ENCODE peak calls at places on chromosomes 6 and 20, in four cellular contexts. M is H1, W is GM12878, V is HepG2. R is an unnamed sample.

GRCh38 chr6:116404706-116405105 is 34.0 kb downstream of the DSE start:
- DNase-seq in W (no peak), V (no peak), M (no peak), R (no peak)

GRCh38 chr6:48429610-48430009 is 318.6 kb upstream of the PTCHD4 start:
- DNase-seq in M (no peak), W (no peak), V (peak; percentile 15), R (no peak)

GRCh38 chr20:57773059-57773815 is 63.4 kb upstream of the PMEPA1 start:
- DNase-seq in M (no peak), V (no peak), W (no peak), R (no peak)

GRCh38 chr6:120005292-120005976 is 655.9 kb upstream of the MAN1A1 start:
- DNase-seq in W (no peak), M (no peak), V (peak; percentile 92), R (no peak)

GRCh38 chr20:1906361-1907051 is 11.3 kb downstream of the SIRPA start:
- DNase-seq in M (no peak), W (no peak), V (no peak), R (no peak)

GRCh38 chr6:8005136-8005535 is 59.1 kb downstream of the BLOC1S5 start:
- DNase-seq in M (no peak), V (no peak), W (no peak), R (no peak)

GRCh38 chr6:90184334-90185298 is 112.0 kb downstream of the BACH2 start:
- DNase-seq in M (no peak), V (no peak), W (no peak), R (no peak)

GRCh38 chr6:25659633-25660368 is 7.8 kb downstream of the SCGN start:
- DNase-seq in V (no peak), W (no peak), M (no peak), R (no peak)

GRCh38 chr6:21342496-21342895 is 251.1 kb upstream of the SOX4 start:
- DNase-seq in V (no peak), W (no peak), M (no peak), R (no peak)

GRCh38 chr20:5933802-5934436 is 16.4 kb downstream of the TRMT6 start:
- DNase-seq in V (peak; percentile 71), W (peak; percentile 26), M (no peak), R (no peak)
- TF ChIP-seq SUZ12 in V (no peak), W (no peak), M (no peak), R (no peak)

DNA sequence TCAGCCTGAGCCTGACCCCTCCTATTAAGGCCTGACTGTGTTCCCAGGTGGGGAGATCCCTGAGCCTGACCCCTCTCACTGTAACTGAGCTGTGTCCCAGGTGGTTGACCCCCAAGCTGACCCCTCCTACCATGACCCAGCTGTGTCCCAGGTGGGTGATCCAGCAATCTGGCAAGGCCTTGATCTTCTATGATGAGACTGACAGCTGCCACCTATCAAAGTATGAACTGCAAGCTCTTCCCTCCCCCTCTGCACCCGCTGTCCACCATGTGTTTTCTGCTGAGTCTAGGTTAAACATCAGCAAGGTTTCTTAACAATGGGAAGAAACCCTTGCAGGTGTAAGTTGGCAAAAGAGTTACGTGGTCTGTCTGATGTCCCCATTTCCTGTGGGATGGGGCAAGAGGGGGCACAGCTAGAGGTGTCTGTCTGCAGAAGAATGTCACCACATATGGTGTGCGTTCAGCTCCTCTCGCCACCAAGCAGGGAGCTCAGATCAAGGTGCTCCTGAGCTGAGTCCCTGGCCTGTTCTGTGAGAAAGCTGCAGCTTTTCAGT is 5.9 kb downstream of the PXDC1 start:
- DNase-seq in V (no peak), M (no peak), W (no peak), R (no peak)
- H3K4me1 ChIP-seq in V (peaks cover 79% of the 10 kb centered on the region), M (no peaks in the 10 kb centered on the region), W (peaks cover 8% of the 10 kb centered on the region), R (peaks cover 6% of the 10 kb centered on the region)

GRCh38 chr20:5127204-5127858 is 523 bp downstream of the CDS2 start:
- DNase-seq in W (peak; percentile 43), M (peak; percentile 57), V (peak; percentile 54), R (peak; percentile 25)
- TF ChIP-seq SUZ12 in W (no peak), M (no peak), V (no peak), R (no peak)

DNA sequence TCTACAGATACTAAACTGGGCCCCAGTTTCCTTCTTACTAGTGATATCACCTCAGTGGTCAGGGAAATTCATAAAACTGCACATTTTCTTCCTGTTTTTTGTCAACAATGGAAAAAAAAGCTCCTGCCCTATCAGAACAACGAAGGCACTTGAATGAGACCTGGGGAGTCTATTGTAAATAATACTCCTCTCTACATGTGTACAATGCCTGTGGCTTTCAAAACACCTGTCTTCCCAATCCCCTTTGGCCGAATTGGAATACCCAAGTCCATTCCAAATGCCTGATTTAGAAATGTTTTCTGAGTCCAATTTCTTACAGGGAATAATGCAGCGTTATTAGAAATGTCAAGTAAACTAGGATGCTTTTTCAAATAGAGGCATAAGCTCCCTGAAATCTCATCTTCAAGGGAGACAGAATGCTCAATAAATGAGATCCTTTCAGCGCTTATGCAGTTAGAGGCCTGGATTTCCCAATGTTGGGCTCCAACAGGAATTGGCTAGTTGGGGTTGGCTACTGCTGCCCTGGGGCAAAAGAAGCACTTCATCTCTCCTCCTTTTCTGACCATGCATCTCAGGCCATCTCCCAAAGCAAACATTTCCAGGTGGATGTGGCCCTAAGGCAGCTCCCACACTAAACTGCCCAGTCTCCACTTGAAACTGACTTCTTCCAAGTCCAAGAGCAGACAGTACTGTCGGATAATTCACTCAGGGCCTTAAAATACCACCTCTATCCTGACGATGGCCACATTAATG is 143.2 kb downstream of the NFATC2 start:
- DNase-seq in V (no peak), W (no peak), M (no peak), R (no peak)
- H3K4me1 ChIP-seq in V (no peaks in the 10 kb centered on the region), W (peaks cover 57% of the 10 kb centered on the region), M (no peaks in the 10 kb centered on the region), R (peaks cover 17% of the 10 kb centered on the region)

R was measured in NT2/D1.